ENCODE peak calls at places on chromosomes 16 and 17, in five cellular contexts. One of them, this sample, is unnamed.
A peak's percentile ranks its signal among the peaks of the same experiment; 100 is the strongest.

GRCh38 chr16:19753815-19754643 is 36.0 kb downstream of the IQCK start:
- DNase-seq in body of pancreas: peak; percentile 24
- DNase-seq in esophagus squamous epithelium: no peak
- DNase-seq in right lobe of liver: no peak
- DNase-seq in heart left ventricle: no peak
- DNase-seq in this sample: no peak

GRCh38 chr17:68733241-68734176 is 132.3 kb upstream of the FAM20A start:
- DNase-seq in body of pancreas: peak; percentile 52
- DNase-seq in esophagus squamous epithelium: no peak
- DNase-seq in right lobe of liver: no peak
- DNase-seq in heart left ventricle: peak; percentile 23
- DNase-seq in this sample: no peak

GRCh38 chr17:19937522-19937921 is 40.1 kb downstream of the AKAP10 start:
- DNase-seq in body of pancreas: no peak
- DNase-seq in esophagus squamous epithelium: no peak
- DNase-seq in right lobe of liver: no peak
- DNase-seq in heart left ventricle: no peak
- DNase-seq in this sample: no peak

GRCh38 chr17:3012926-3013581 is 50.4 kb downstream of the OR1D5 start:
- DNase-seq in body of pancreas: peak; percentile 80
- DNase-seq in esophagus squamous epithelium: no peak
- DNase-seq in right lobe of liver: peak; percentile 66
- DNase-seq in heart left ventricle: peak; percentile 61
- DNase-seq in this sample: peak; percentile 56

GRCh38 chr17:77011173-77012011 is 129.4 kb upstream of the SEC14L1 start:
- DNase-seq in body of pancreas: peak; percentile 46
- DNase-seq in esophagus squamous epithelium: no peak
- DNase-seq in right lobe of liver: no peak
- DNase-seq in heart left ventricle: no peak
- DNase-seq in this sample: no peak

GRCh38 chr16:67284699-67285646 is 5.6 kb downstream of the PLEKHG4 start:
- DNase-seq in body of pancreas: peak; percentile 77
- DNase-seq in esophagus squamous epithelium: no peak
- DNase-seq in right lobe of liver: peak; percentile 64
- DNase-seq in heart left ventricle: no peak
- DNase-seq in this sample: peak; percentile 58

GRCh38 chr16:1968146-1968953 is 1.7 kb downstream of the RNF151 start:
- DNase-seq in body of pancreas: no peak
- DNase-seq in esophagus squamous epithelium: no peak
- DNase-seq in right lobe of liver: no peak
- DNase-seq in heart left ventricle: no peak
- DNase-seq in this sample: no peak

GRCh38 chr17:44465897-44466296 is 37.3 kb downstream of the GPATCH8 start:
- DNase-seq in body of pancreas: no peak
- DNase-seq in esophagus squamous epithelium: no peak
- DNase-seq in right lobe of liver: no peak
- DNase-seq in heart left ventricle: no peak
- DNase-seq in this sample: no peak

GRCh38 chr17:69860142-69860680 is 214.8 kb upstream of the KCNJ16 start:
- DNase-seq in body of pancreas: no peak
- DNase-seq in esophagus squamous epithelium: no peak
- DNase-seq in right lobe of liver: no peak
- DNase-seq in heart left ventricle: no peak
- DNase-seq in this sample: no peak

GRCh38 chr17:80880650-80880989 is 111.0 kb upstream of the CHMP6 start:
- DNase-seq in body of pancreas: no peak
- DNase-seq in esophagus squamous epithelium: no peak
- DNase-seq in right lobe of liver: no peak
- DNase-seq in heart left ventricle: no peak
- DNase-seq in this sample: no peak

GRCh38 chr16:31333686-31334649 is 21.0 kb upstream of the ITGAX start:
- DNase-seq in body of pancreas: peak; percentile 39
- DNase-seq in esophagus squamous epithelium: no peak
- DNase-seq in right lobe of liver: no peak
- DNase-seq in heart left ventricle: no peak
- DNase-seq in this sample: no peak

GRCh38 chr16:50724237-50724747 is 17.6 kb upstream of the CYLD start:
- DNase-seq in body of pancreas: no peak
- DNase-seq in esophagus squamous epithelium: no peak
- DNase-seq in right lobe of liver: no peak
- DNase-seq in heart left ventricle: no peak
- DNase-seq in this sample: no peak

GRCh38 chr17:41284546-41284945 is 9.0 kb downstream of the KRTAP9-7 start:
- DNase-seq in body of pancreas: no peak
- DNase-seq in esophagus squamous epithelium: no peak
- DNase-seq in right lobe of liver: no peak
- DNase-seq in heart left ventricle: no peak
- DNase-seq in this sample: no peak

GRCh38 chr17:80633197-80633596 is 88.6 kb downstream of the RPTOR start:
- DNase-seq in body of pancreas: no peak
- DNase-seq in esophagus squamous epithelium: no peak
- DNase-seq in right lobe of liver: no peak
- DNase-seq in heart left ventricle: no peak
- DNase-seq in this sample: no peak

GRCh38 chr17:44350733-44351226 is 5.7 kb downstream of the GRN start:
- DNase-seq in body of pancreas: peak; percentile 81
- DNase-seq in esophagus squamous epithelium: no peak
- DNase-seq in right lobe of liver: peak; percentile 76
- DNase-seq in heart left ventricle: peak; percentile 63
- DNase-seq in this sample: peak; percentile 70

GRCh38 chr17:48374650-48375230 is 55.3 kb downstream of the SKAP1 start:
- DNase-seq in body of pancreas: peak; percentile 42
- DNase-seq in esophagus squamous epithelium: no peak
- DNase-seq in right lobe of liver: no peak
- DNase-seq in heart left ventricle: no peak
- DNase-seq in this sample: no peak

GRCh38 chr17:58156839-58157803 is 8.9 kb downstream of the OR4D1 start:
- DNase-seq in body of pancreas: peak; percentile 28
- DNase-seq in esophagus squamous epithelium: no peak
- DNase-seq in right lobe of liver: peak; percentile 31
- DNase-seq in heart left ventricle: peak; percentile 9
- DNase-seq in this sample: no peak

GRCh38 chr17:68981288-68981687 is 26.1 kb upstream of the ABCA8 start:
- DNase-seq in body of pancreas: peak; percentile 19
- DNase-seq in esophagus squamous epithelium: no peak
- DNase-seq in right lobe of liver: peak; percentile 39
- DNase-seq in heart left ventricle: peak; percentile 68
- DNase-seq in this sample: no peak

GRCh38 chr17:1714488-1714979 is 4.4 kb upstream of the TLCD2 start:
- DNase-seq in body of pancreas: peak; percentile 99
- DNase-seq in esophagus squamous epithelium: peak; percentile 58
- DNase-seq in right lobe of liver: peak; percentile 99
- DNase-seq in heart left ventricle: peak; percentile 100
- DNase-seq in this sample: peak; percentile 86

GRCh38 chr17:40497704-40498103 is 3.7 kb downstream of the TNS4 start:
- DNase-seq in body of pancreas: no peak
- DNase-seq in esophagus squamous epithelium: no peak
- DNase-seq in right lobe of liver: no peak
- DNase-seq in heart left ventricle: no peak
- DNase-seq in this sample: no peak

GRCh38 chr17:57832711-57833596 is 16.9 kb downstream of the MRPS23 start:
- DNase-seq in body of pancreas: peak; percentile 78
- DNase-seq in esophagus squamous epithelium: no peak
- DNase-seq in right lobe of liver: peak; percentile 55
- DNase-seq in heart left ventricle: peak; percentile 71
- DNase-seq in this sample: peak; percentile 59

GRCh38 chr16:30948956-30949654 is at the start of gene ORAI3:
- DNase-seq in body of pancreas: peak; percentile 73
- DNase-seq in esophagus squamous epithelium: peak; percentile 32
- DNase-seq in right lobe of liver: peak; percentile 90
- DNase-seq in heart left ventricle: peak; percentile 83
- DNase-seq in this sample: peak; percentile 45

GRCh38 chr17:77279448-77280303 is 138.9 kb downstream of the SEC14L1 start:
- DNase-seq in body of pancreas: no peak
- DNase-seq in esophagus squamous epithelium: no peak
- DNase-seq in right lobe of liver: peak; percentile 59
- DNase-seq in heart left ventricle: no peak
- DNase-seq in this sample: no peak

GRCh38 chr17:73211745-73212144 is 18.9 kb downstream of the COG1 start:
- DNase-seq in body of pancreas: no peak
- DNase-seq in esophagus squamous epithelium: no peak
- DNase-seq in right lobe of liver: no peak
- DNase-seq in heart left ventricle: no peak
- DNase-seq in this sample: no peak

GRCh38 chr16:85455534-85455933 is 157.6 kb upstream of the GSE1 start:
- DNase-seq in body of pancreas: no peak
- DNase-seq in esophagus squamous epithelium: no peak
- DNase-seq in right lobe of liver: no peak
- DNase-seq in heart left ventricle: no peak
- DNase-seq in this sample: no peak

GRCh38 chr16:2043980-2044451 is 3.6 kb downstream of the NTHL1 start:
- DNase-seq in body of pancreas: no peak
- DNase-seq in esophagus squamous epithelium: no peak
- DNase-seq in right lobe of liver: no peak
- DNase-seq in heart left ventricle: no peak
- DNase-seq in this sample: no peak

GRCh38 chr17:42886283-42887176 is 14.1 kb upstream of the G6PC1 start:
- DNase-seq in body of pancreas: no peak
- DNase-seq in esophagus squamous epithelium: no peak
- DNase-seq in right lobe of liver: peak; percentile 81
- DNase-seq in heart left ventricle: no peak
- DNase-seq in this sample: no peak
- TF ChIP-seq CTCF in body of pancreas: no peak
- TF ChIP-seq CTCF in esophagus squamous epithelium: no peak
- TF ChIP-seq CTCF in right lobe of liver: no peak
- TF ChIP-seq CTCF in heart left ventricle: no peak
- TF ChIP-seq CTCF in this sample: no peak

GRCh38 chr16:73848993-73849392 is 447.6 kb upstream of the PSMD7 start:
- DNase-seq in body of pancreas: no peak
- DNase-seq in esophagus squamous epithelium: no peak
- DNase-seq in right lobe of liver: no peak
- DNase-seq in heart left ventricle: no peak
- DNase-seq in this sample: no peak

GRCh38 chr16:73847090-73847489 is 449.5 kb upstream of the PSMD7 start:
- DNase-seq in body of pancreas: no peak
- DNase-seq in esophagus squamous epithelium: no peak
- DNase-seq in right lobe of liver: no peak
- DNase-seq in heart left ventricle: no peak
- DNase-seq in this sample: no peak

GRCh38 chr16:73840710-73841109 is 455.9 kb upstream of the PSMD7 start:
- DNase-seq in body of pancreas: no peak
- DNase-seq in esophagus squamous epithelium: no peak
- DNase-seq in right lobe of liver: no peak
- DNase-seq in heart left ventricle: peak; percentile 10
- DNase-seq in this sample: no peak

DNA sequence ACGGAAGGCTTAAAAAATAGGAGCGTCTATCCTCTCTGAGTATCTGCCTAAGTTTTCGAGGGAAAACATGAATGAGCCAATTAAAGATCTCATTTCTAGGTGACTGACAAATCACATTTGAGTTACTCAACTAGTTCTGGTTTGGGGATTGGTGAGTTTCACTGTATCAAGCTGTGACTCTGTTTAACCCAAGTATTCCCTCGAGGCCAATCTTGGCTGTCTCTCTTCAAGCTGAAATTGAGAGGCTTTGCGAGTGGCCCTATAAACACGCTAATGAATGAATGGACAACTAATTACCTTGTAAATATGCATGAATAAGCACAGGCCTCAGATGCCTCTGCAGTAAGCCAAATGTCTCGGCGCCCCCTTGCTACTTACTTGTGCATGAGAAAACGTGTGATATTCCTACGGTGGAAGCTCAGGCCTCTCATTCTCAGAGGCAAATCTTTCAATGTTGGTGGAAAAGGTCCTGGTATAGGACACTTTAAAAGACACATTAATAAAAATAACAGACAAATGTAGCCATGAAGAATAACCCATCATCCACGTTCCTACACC is 450.2 kb upstream of the PSMD7 start:
- DNase-seq in body of pancreas: no peak
- DNase-seq in esophagus squamous epithelium: no peak
- DNase-seq in right lobe of liver: no peak
- DNase-seq in heart left ventricle: no peak
- DNase-seq in this sample: no peak
- TF ChIP-seq CTCF in body of pancreas: no peak
- TF ChIP-seq CTCF in esophagus squamous epithelium: no peak
- TF ChIP-seq CTCF in right lobe of liver: no peak
- TF ChIP-seq CTCF in heart left ventricle: no peak
- TF ChIP-seq CTCF in this sample: peak; percentile 14

DNA sequence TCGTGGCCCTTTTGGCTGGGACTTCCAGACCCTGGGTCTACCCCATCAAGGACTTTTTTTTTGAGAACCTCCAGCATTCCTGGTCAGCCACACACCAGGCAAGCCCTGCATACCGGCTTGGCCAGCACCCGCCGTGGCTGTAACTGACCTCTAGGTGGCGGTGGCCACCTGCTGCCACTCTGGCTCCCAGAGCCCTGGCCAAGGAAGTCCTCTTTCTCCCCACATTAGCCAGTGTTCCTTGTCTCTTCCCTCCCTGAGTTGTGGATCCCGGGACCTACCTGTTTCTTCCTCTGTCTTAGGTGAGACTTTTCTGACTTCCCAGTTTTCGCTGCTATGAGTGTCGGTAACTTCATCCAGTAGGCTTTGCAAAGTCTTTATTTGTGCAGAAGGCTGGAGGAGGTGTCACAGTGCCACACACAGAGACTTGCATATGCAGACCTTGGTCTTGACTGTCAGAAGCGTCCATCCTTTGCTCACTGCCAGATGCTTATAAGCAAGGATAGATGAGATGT is 348.3 kb downstream of the CPPED1 start:
- DNase-seq in body of pancreas: peak; percentile 66
- DNase-seq in esophagus squamous epithelium: no peak
- DNase-seq in right lobe of liver: peak; percentile 76
- DNase-seq in heart left ventricle: peak; percentile 53
- DNase-seq in this sample: peak; percentile 56
- TF ChIP-seq CTCF in body of pancreas: peak; percentile 83
- TF ChIP-seq CTCF in esophagus squamous epithelium: peak; percentile 87
- TF ChIP-seq CTCF in right lobe of liver: peak; percentile 93
- TF ChIP-seq CTCF in heart left ventricle: peak; percentile 81
- TF ChIP-seq CTCF in this sample: peak; percentile 98

DNA sequence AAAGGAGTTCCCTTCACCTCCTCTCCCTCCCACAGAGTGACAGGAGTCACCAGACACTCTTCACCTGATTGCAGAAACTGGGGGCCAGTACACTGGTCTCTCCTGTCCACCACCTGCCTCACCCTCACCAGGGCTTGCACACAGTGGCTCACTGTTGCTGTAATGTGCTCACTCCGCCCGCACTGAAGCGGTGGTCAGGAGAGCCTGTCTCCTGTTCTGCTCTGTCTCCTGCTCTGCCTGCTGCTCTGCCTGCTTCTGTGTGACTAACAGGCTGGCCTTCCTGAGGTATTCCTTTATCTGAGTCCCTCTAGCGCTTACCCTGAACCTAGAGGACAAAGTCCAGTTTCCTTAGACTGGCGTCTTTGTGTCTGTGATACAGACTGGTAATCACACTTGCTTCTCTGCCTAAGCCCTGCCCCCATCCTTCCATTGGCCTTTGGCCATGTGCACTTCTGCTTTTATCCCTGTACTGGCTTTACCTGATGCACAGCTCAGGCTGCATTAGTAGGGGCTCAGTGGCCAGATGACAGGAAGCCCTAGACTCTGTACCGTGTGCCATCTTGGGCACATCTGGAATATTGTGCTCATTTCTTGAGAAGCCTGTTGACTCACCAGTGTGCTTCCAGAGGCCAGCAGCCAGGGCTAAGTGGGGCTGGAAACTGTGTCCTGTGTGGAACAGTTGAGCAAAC is 13.3 kb downstream of the PROCA1 start:
- DNase-seq in body of pancreas: no peak
- DNase-seq in esophagus squamous epithelium: no peak
- DNase-seq in right lobe of liver: peak; percentile 55
- DNase-seq in heart left ventricle: no peak
- DNase-seq in this sample: no peak
- TF ChIP-seq CTCF in body of pancreas: no peak
- TF ChIP-seq CTCF in esophagus squamous epithelium: no peak
- TF ChIP-seq CTCF in right lobe of liver: no peak
- TF ChIP-seq CTCF in heart left ventricle: no peak
- TF ChIP-seq CTCF in this sample: no peak

This sample was measured in progenitor cell of endocrine pancreas.